ENCODE peak calls at places on chromosome 21, in six cellular contexts. U, D, F, T, G and O are unnamed samples.

GRCh38 chr21:43805275-43805800 is 16.0 kb downstream of the RRP1 start:
- DNase-seq in G (no peak), T (no peak), D (no peak), F (no peak), U (no peak), O (peak; percentile 82)

GRCh38 chr21:23853796-23854379 is 1753.4 kb downstream of the MRPL39 start:
- DNase-seq in U (no peak), T (peak; percentile 18), D (peak; percentile 24), G (no peak), F (peak; percentile 10), O (no peak)

GRCh38 chr21:35663856-35664606 is 396.3 kb downstream of the SETD4 start:
- DNase-seq in D (no peak), G (no peak), U (no peak), T (no peak), F (no peak), O (no peak)

GRCh38 chr21:29033871-29034270 is 9.4 kb downstream of the USP16 start:
- DNase-seq in G (no peak), D (no peak), U (no peak), F (no peak), T (no peak), O (no peak)

GRCh38 chr21:29164330-29164942 is 34.0 kb downstream of the MAP3K7CL start:
- DNase-seq in G (no peak), F (peak; percentile 81), T (peak; percentile 28), U (no peak), D (peak; percentile 89), O (no peak)

GRCh38 chr21:43782741-43783700 is 6.4 kb upstream of the RRP1 start:
- DNase-seq in F (no peak), D (no peak), U (no peak), G (no peak), T (no peak), O (no peak)

GRCh38 chr21:27033467-27033866 is 66.6 kb upstream of the ADAMTS5 start:
- DNase-seq in D (no peak), G (no peak), U (no peak), F (no peak), T (no peak), O (no peak)

GRCh38 chr21:20186186-20186585 is 812.0 kb upstream of the NCAM2 start:
- DNase-seq in U (no peak), D (no peak), G (no peak), T (no peak), F (no peak), O (no peak)

GRCh38 chr21:34110594-34111202 is 37.3 kb downstream of the MRPS6 start:
- DNase-seq in T (no peak), F (no peak), G (no peak), D (no peak), U (no peak), O (no peak)

GRCh38 chr21:39850333-39850732 is 16.9 kb upstream of the PCP4 start:
- DNase-seq in T (no peak), F (no peak), D (no peak), U (no peak), G (no peak), O (no peak)

GRCh38 chr21:31099122-31099521 is 60.8 kb upstream of the KRTAP19-8 start:
- DNase-seq in F (no peak), D (no peak), T (no peak), U (no peak), G (no peak), O (no peak)

GRCh38 chr21:28541371-28542112 is 451.1 kb downstream of the LTN1 start:
- DNase-seq in G (no peak), T (no peak), F (peak; percentile 5), U (no peak), D (peak; percentile 10), O (no peak)

GRCh38 chr21:16195476-16195875 is 465.7 kb downstream of the USP25 start:
- DNase-seq in T (no peak), U (no peak), G (no peak), D (peak; percentile 83), F (peak; percentile 74), O (no peak)

GRCh38 chr21:26850116-26850643 is 5.0 kb upstream of the ADAMTS1 start:
- DNase-seq in T (peak; percentile 51), U (no peak), G (no peak), F (peak; percentile 29), D (peak; percentile 81), O (no peak)

GRCh38 chr21:43639470-43640178 is 19.7 kb downstream of the HSF2BP start:
- DNase-seq in G (no peak), F (peak; percentile 21), D (peak; percentile 22), T (no peak), U (no peak), O (no peak)

GRCh38 chr21:43918385-43918947 is 53.4 kb downstream of the AGPAT3 start:
- DNase-seq in T (no peak), U (no peak), D (no peak), F (no peak), G (no peak), O (no peak)

GRCh38 chr21:20040768-20041167 is 957.4 kb upstream of the NCAM2 start:
- DNase-seq in F (no peak), G (no peak), T (no peak), U (no peak), D (no peak), O (no peak)

GRCh38 chr21:17402885-17403477 is 109.9 kb upstream of the CXADR start:
- DNase-seq in G (no peak), D (no peak), U (no peak), T (peak; percentile 5), F (peak; percentile 66), O (no peak)

GRCh38 chr21:20661745-20662470 is 336.3 kb upstream of the NCAM2 start:
- DNase-seq in F (no peak), T (no peak), U (no peak), G (no peak), D (peak; percentile 6), O (no peak)

GRCh38 chr21:33384851-33385331 is 18.3 kb upstream of the IFNGR2 start:
- DNase-seq in F (peak; percentile 93), U (no peak), G (no peak), D (no peak), T (no peak), O (no peak)

GRCh38 chr21:43925096-43925481 is 60.1 kb downstream of the AGPAT3 start:
- DNase-seq in G (peak; percentile 79), U (no peak), D (no peak), T (no peak), F (no peak), O (no peak)

GRCh38 chr21:37210017-37210593 is 57.0 kb downstream of the VPS26C start:
- DNase-seq in G (no peak), T (no peak), U (no peak), F (no peak), D (no peak), O (no peak)

GRCh38 chr21:37207441-37208009 is 59.6 kb downstream of the VPS26C start:
- DNase-seq in G (no peak), F (peak; percentile 40), U (no peak), T (peak; percentile 47), D (no peak), O (no peak)

GRCh38 chr21:37206531-37206930 is 60.6 kb downstream of the VPS26C start:
- DNase-seq in F (no peak), D (no peak), T (no peak), G (no peak), U (no peak), O (no peak)

GRCh38 chr21:37208741-37209225 is 58.4 kb downstream of the VPS26C start:
- DNase-seq in U (no peak), D (no peak), F (no peak), G (no peak), T (no peak), O (no peak)

DNA sequence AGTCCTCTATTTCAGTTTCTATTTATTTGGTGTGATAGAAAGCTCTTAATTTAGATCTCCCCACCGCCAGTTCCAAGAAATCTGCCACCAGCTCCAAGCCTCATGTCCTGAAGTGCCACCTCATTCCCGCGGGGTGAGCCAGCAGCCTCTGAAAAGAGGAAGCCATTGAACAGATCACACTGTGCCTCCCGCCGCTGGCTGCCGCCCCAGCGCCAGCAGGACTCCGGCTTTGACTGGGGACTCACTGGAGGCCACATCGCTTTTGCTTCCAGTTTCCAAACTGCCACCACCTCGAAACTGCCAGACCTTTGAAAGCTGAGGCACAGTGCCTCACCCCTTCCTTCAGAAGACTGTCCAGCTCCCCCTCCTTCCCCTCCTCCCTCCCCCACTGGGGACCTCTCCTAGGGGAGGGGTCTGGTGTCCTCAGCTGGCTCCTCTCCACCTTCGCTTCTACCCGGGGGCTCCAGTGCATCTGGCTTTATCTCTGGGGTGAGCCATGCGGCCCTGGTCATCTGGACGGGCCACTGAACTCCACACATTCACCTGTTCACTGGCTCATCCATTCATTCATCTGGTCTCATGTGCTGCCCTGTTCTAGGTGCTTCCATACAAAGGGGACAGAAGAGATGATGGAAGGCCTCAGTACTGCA is 59.0 kb downstream of the VPS26C start:
- DNase-seq in D (peak; percentile 16), G (no peak), F (peak; percentile 14), T (peak; percentile 56), U (no peak), O (peak; percentile 84)
- H3K4me3 ChIP-seq in D (no peak overlapping the region), G (no peak overlapping the region), F (no peak overlapping the region), T (no peak overlapping the region), U (peak overlapping the region; percentile 19), O (no peak overlapping the region)

GRCh38 chr21:44977616-44978340 is 37.9 kb downstream of the SLX9 start:
- DNase-seq in G (no peak), F (no peak), D (no peak), U (no peak), T (no peak), O (no peak)
- H3K4me3 ChIP-seq in G (no peak overlapping the region), F (no peak overlapping the region), D (no peak overlapping the region), U (no peak overlapping the region), T (no peak overlapping the region), O (no peak overlapping the region)

DNA sequence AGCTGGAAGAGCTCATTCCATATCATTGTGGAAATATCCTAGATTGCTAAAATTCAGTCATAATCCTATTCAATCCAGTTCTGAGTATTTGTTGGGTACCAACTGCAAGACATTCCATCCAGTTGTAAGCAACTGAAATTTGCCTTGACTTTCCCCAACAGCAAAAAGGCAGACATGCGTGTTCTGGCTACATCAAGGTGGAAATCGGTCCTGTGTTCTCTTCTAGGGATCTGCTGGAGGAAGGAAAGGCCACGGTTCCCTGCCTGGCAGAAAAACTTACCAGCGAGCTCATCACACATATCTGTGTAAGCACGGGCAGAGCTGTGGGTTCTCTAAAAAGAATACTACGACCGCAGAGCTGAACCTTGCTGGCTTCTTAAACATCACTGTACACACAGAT is 17.5 kb downstream of the MX1 start:
- DNase-seq in G (no peak), F (no peak), T (no peak), U (peak; percentile 11), D (no peak), O (no peak)
- H3K4me3 ChIP-seq in G (no peak overlapping the region), F (no peak overlapping the region), T (no peak overlapping the region), U (no peak overlapping the region), D (no peak overlapping the region), O (no peak overlapping the region)

DNA sequence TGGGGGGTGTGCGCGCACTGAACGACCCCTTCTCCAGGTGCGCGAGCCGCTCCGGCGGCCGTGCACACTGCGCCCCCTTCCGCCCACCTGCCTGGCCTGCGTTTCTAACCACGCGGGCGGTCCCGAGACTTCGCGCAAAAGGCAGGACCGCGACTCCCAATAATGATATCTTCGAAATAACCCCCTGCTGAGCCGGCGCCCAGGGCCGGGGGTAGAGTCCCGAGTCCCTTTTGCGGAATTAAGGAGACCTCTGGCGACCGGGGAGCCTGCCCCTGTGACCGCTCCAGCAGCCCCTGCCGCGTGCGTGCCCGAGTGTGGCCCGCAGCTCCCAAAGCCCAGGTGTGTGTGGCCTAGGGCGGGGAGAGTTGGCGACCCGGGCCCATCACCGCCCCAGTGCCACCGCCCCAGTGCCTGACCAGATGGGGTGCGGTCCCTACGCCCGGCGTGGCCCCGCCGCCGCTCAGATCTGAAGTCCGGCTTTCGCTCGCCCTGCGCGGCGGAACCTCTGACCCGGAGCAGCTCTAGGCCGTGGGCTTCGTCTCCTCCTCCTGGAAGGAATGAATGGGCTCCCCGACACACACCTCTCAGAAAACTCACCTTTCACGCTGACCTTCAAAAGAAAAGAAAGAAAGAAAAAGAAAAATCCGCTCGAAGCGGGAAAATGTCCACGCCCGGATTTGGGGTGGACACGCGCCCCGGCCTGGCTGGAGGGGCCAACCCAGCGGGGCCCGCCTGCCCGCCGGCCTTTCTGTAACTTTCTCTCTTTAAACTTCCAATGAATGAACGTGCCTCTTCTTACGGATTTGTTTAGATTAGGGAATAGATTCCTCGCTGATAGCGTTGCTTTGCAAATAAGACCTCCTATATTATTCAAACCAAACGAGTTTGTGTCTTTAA is 5.5 kb upstream of the SIM2 start:
- DNase-seq in T (peak; percentile 55), G (no peak), F (no peak), D (peak; percentile 52), U (no peak), O (peak; percentile 64)
- H3K4me3 ChIP-seq in T (no peak overlapping the region), G (no peak overlapping the region), F (no peak overlapping the region), D (no peak overlapping the region), U (no peak overlapping the region), O (no peak overlapping the region)